ENCODE peak calls at places on chromosomes 3 and 15, in nine cellular contexts. One of them, this sample, is unnamed.

GRCh38 chr3:50525987-50526386 is 22.6 kb upstream of the CACNA2D2 start:
- DNase-seq in activated naive CD8-positive, alpha-beta T cell treated with anti-CD3 and anti-CD28 coated beads, Interleukin-2, amount 50 U/mL, for 24 hours: peak
- DNase-seq in amniotic stem cell: no peak
- DNase-seq in fibroblast of pulmonary artery: peak
- DNase-seq in HL-60: peak
- DNase-seq in GDM1: peak
- DNase-seq in AG09319: no peak
- DNase-seq in activated naive CD4-positive, alpha-beta T cell treated with Interleukin-2 at 50 U/mL for 16 hours: peak
- DNase-seq in cardiac muscle cell: peak
- DNase-seq in this sample: peak

GRCh38 chr15:53757906-53758305 is 1.6 kb downstream of the WDR72 start:
- DNase-seq in activated naive CD8-positive, alpha-beta T cell treated with anti-CD3 and anti-CD28 coated beads, Interleukin-2, amount 50 U/mL, for 24 hours: no peak
- DNase-seq in amniotic stem cell: no peak
- DNase-seq in fibroblast of pulmonary artery: no peak
- DNase-seq in HL-60: no peak
- DNase-seq in GDM1: no peak
- DNase-seq in AG09319: no peak
- DNase-seq in activated naive CD4-positive, alpha-beta T cell treated with Interleukin-2 at 50 U/mL for 16 hours: no peak
- DNase-seq in cardiac muscle cell: no peak
- DNase-seq in this sample: no peak

GRCh38 chr3:65922441-65922840 is 116.3 kb downstream of the MAGI1 start:
- DNase-seq in activated naive CD8-positive, alpha-beta T cell treated with anti-CD3 and anti-CD28 coated beads, Interleukin-2, amount 50 U/mL, for 24 hours: no peak
- DNase-seq in amniotic stem cell: no peak
- DNase-seq in fibroblast of pulmonary artery: no peak
- DNase-seq in HL-60: no peak
- DNase-seq in GDM1: no peak
- DNase-seq in AG09319: no peak
- DNase-seq in activated naive CD4-positive, alpha-beta T cell treated with Interleukin-2 at 50 U/mL for 16 hours: no peak
- DNase-seq in cardiac muscle cell: no peak
- DNase-seq in this sample: no peak

GRCh38 chr3:150223568-150223967 is 184.5 kb upstream of the TSC22D2 start:
- DNase-seq in activated naive CD8-positive, alpha-beta T cell treated with anti-CD3 and anti-CD28 coated beads, Interleukin-2, amount 50 U/mL, for 24 hours: no peak
- DNase-seq in amniotic stem cell: no peak
- DNase-seq in fibroblast of pulmonary artery: no peak
- DNase-seq in HL-60: peak
- DNase-seq in GDM1: no peak
- DNase-seq in AG09319: no peak
- DNase-seq in activated naive CD4-positive, alpha-beta T cell treated with Interleukin-2 at 50 U/mL for 16 hours: no peak
- DNase-seq in cardiac muscle cell: no peak
- DNase-seq in this sample: no peak

GRCh38 chr3:101950985-101951733 is 101.8 kb downstream of the NFKBIZ start:
- DNase-seq in activated naive CD8-positive, alpha-beta T cell treated with anti-CD3 and anti-CD28 coated beads, Interleukin-2, amount 50 U/mL, for 24 hours: no peak
- DNase-seq in amniotic stem cell: no peak
- DNase-seq in fibroblast of pulmonary artery: peak
- DNase-seq in HL-60: no peak
- DNase-seq in GDM1: no peak
- DNase-seq in AG09319: no peak
- DNase-seq in activated naive CD4-positive, alpha-beta T cell treated with Interleukin-2 at 50 U/mL for 16 hours: no peak
- DNase-seq in cardiac muscle cell: peak
- DNase-seq in this sample: no peak

GRCh38 chr3:57224856-57225255 is 2.7 kb upstream of the APPL1 start:
- DNase-seq in activated naive CD8-positive, alpha-beta T cell treated with anti-CD3 and anti-CD28 coated beads, Interleukin-2, amount 50 U/mL, for 24 hours: no peak
- DNase-seq in amniotic stem cell: no peak
- DNase-seq in fibroblast of pulmonary artery: peak
- DNase-seq in HL-60: no peak
- DNase-seq in GDM1: no peak
- DNase-seq in AG09319: no peak
- DNase-seq in activated naive CD4-positive, alpha-beta T cell treated with Interleukin-2 at 50 U/mL for 16 hours: no peak
- DNase-seq in cardiac muscle cell: no peak
- DNase-seq in this sample: no peak

GRCh38 chr3:79769234-79769633 is 1.4 kb upstream of the ROBO1 start:
- DNase-seq in activated naive CD8-positive, alpha-beta T cell treated with anti-CD3 and anti-CD28 coated beads, Interleukin-2, amount 50 U/mL, for 24 hours: no peak
- DNase-seq in amniotic stem cell: no peak
- DNase-seq in fibroblast of pulmonary artery: no peak
- DNase-seq in HL-60: no peak
- DNase-seq in GDM1: no peak
- DNase-seq in AG09319: no peak
- DNase-seq in activated naive CD4-positive, alpha-beta T cell treated with Interleukin-2 at 50 U/mL for 16 hours: no peak
- DNase-seq in cardiac muscle cell: no peak
- DNase-seq in this sample: no peak

GRCh38 chr15:70234256-70234965 is 136.7 kb upstream of the TLE3 start:
- DNase-seq in activated naive CD8-positive, alpha-beta T cell treated with anti-CD3 and anti-CD28 coated beads, Interleukin-2, amount 50 U/mL, for 24 hours: peak
- DNase-seq in amniotic stem cell: peak
- DNase-seq in fibroblast of pulmonary artery: peak
- DNase-seq in HL-60: peak
- DNase-seq in GDM1: peak
- DNase-seq in AG09319: peak
- DNase-seq in activated naive CD4-positive, alpha-beta T cell treated with Interleukin-2 at 50 U/mL for 16 hours: no peak
- DNase-seq in cardiac muscle cell: peak
- DNase-seq in this sample: no peak

GRCh38 chr3:14565791-14566588 is 25.8 kb upstream of the GRIP2 start:
- DNase-seq in activated naive CD8-positive, alpha-beta T cell treated with anti-CD3 and anti-CD28 coated beads, Interleukin-2, amount 50 U/mL, for 24 hours: peak
- DNase-seq in amniotic stem cell: no peak
- DNase-seq in fibroblast of pulmonary artery: peak
- DNase-seq in HL-60: peak
- DNase-seq in GDM1: peak
- DNase-seq in AG09319: no peak
- DNase-seq in activated naive CD4-positive, alpha-beta T cell treated with Interleukin-2 at 50 U/mL for 16 hours: no peak
- DNase-seq in cardiac muscle cell: peak
- DNase-seq in this sample: no peak

GRCh38 chr3:39784922-39785321 is 24.5 kb upstream of the MYRIP start:
- DNase-seq in activated naive CD8-positive, alpha-beta T cell treated with anti-CD3 and anti-CD28 coated beads, Interleukin-2, amount 50 U/mL, for 24 hours: no peak
- DNase-seq in amniotic stem cell: no peak
- DNase-seq in fibroblast of pulmonary artery: no peak
- DNase-seq in HL-60: no peak
- DNase-seq in GDM1: no peak
- DNase-seq in AG09319: no peak
- DNase-seq in activated naive CD4-positive, alpha-beta T cell treated with Interleukin-2 at 50 U/mL for 16 hours: no peak
- DNase-seq in cardiac muscle cell: no peak
- DNase-seq in this sample: no peak

GRCh38 chr3:109155828-109156227 is 19.3 kb downstream of the C3orf85 start:
- DNase-seq in activated naive CD8-positive, alpha-beta T cell treated with anti-CD3 and anti-CD28 coated beads, Interleukin-2, amount 50 U/mL, for 24 hours: no peak
- DNase-seq in amniotic stem cell: no peak
- DNase-seq in fibroblast of pulmonary artery: no peak
- DNase-seq in HL-60: no peak
- DNase-seq in GDM1: no peak
- DNase-seq in AG09319: no peak
- DNase-seq in activated naive CD4-positive, alpha-beta T cell treated with Interleukin-2 at 50 U/mL for 16 hours: no peak
- DNase-seq in cardiac muscle cell: no peak
- DNase-seq in this sample: no peak

GRCh38 chr3:168820748-168821445 is 725.2 kb upstream of the GOLIM4 start:
- DNase-seq in activated naive CD8-positive, alpha-beta T cell treated with anti-CD3 and anti-CD28 coated beads, Interleukin-2, amount 50 U/mL, for 24 hours: no peak
- DNase-seq in amniotic stem cell: no peak
- DNase-seq in fibroblast of pulmonary artery: no peak
- DNase-seq in HL-60: no peak
- DNase-seq in GDM1: no peak
- DNase-seq in AG09319: no peak
- DNase-seq in activated naive CD4-positive, alpha-beta T cell treated with Interleukin-2 at 50 U/mL for 16 hours: no peak
- DNase-seq in cardiac muscle cell: no peak
- DNase-seq in this sample: no peak

GRCh38 chr15:91948001-91948608 is 94.6 kb downstream of the SLCO3A1 start:
- DNase-seq in activated naive CD8-positive, alpha-beta T cell treated with anti-CD3 and anti-CD28 coated beads, Interleukin-2, amount 50 U/mL, for 24 hours: no peak
- DNase-seq in amniotic stem cell: no peak
- DNase-seq in fibroblast of pulmonary artery: peak
- DNase-seq in HL-60: no peak
- DNase-seq in GDM1: no peak
- DNase-seq in AG09319: no peak
- DNase-seq in activated naive CD4-positive, alpha-beta T cell treated with Interleukin-2 at 50 U/mL for 16 hours: no peak
- DNase-seq in cardiac muscle cell: peak
- DNase-seq in this sample: no peak

GRCh38 chr15:95298729-95299128 is 1031.8 kb upstream of the NR2F2 start:
- DNase-seq in activated naive CD8-positive, alpha-beta T cell treated with anti-CD3 and anti-CD28 coated beads, Interleukin-2, amount 50 U/mL, for 24 hours: no peak
- DNase-seq in amniotic stem cell: no peak
- DNase-seq in fibroblast of pulmonary artery: no peak
- DNase-seq in HL-60: peak
- DNase-seq in GDM1: no peak
- DNase-seq in AG09319: no peak
- DNase-seq in activated naive CD4-positive, alpha-beta T cell treated with Interleukin-2 at 50 U/mL for 16 hours: no peak
- DNase-seq in cardiac muscle cell: no peak
- DNase-seq in this sample: no peak

GRCh38 chr3:177251756-177252155 is 54.5 kb upstream of the TBL1XR1 start:
- DNase-seq in activated naive CD8-positive, alpha-beta T cell treated with anti-CD3 and anti-CD28 coated beads, Interleukin-2, amount 50 U/mL, for 24 hours: no peak
- DNase-seq in amniotic stem cell: no peak
- DNase-seq in fibroblast of pulmonary artery: no peak
- DNase-seq in HL-60: peak
- DNase-seq in GDM1: no peak
- DNase-seq in AG09319: no peak
- DNase-seq in activated naive CD4-positive, alpha-beta T cell treated with Interleukin-2 at 50 U/mL for 16 hours: no peak
- DNase-seq in cardiac muscle cell: no peak
- DNase-seq in this sample: no peak

GRCh38 chr3:187939891-187940290 is 194.6 kb upstream of the BCL6 start:
- DNase-seq in activated naive CD8-positive, alpha-beta T cell treated with anti-CD3 and anti-CD28 coated beads, Interleukin-2, amount 50 U/mL, for 24 hours: no peak
- DNase-seq in amniotic stem cell: no peak
- DNase-seq in fibroblast of pulmonary artery: no peak
- DNase-seq in HL-60: no peak
- DNase-seq in GDM1: no peak
- DNase-seq in AG09319: no peak
- DNase-seq in activated naive CD4-positive, alpha-beta T cell treated with Interleukin-2 at 50 U/mL for 16 hours: no peak
- DNase-seq in cardiac muscle cell: no peak
- DNase-seq in this sample: no peak

GRCh38 chr3:33006081-33006480 is 54.6 kb downstream of the CCR4 start:
- DNase-seq in activated naive CD8-positive, alpha-beta T cell treated with anti-CD3 and anti-CD28 coated beads, Interleukin-2, amount 50 U/mL, for 24 hours: no peak
- DNase-seq in amniotic stem cell: no peak
- DNase-seq in fibroblast of pulmonary artery: no peak
- DNase-seq in HL-60: no peak
- DNase-seq in GDM1: no peak
- DNase-seq in AG09319: no peak
- DNase-seq in activated naive CD4-positive, alpha-beta T cell treated with Interleukin-2 at 50 U/mL for 16 hours: peak
- DNase-seq in cardiac muscle cell: no peak
- DNase-seq in this sample: no peak

GRCh38 chr3:126208618-126209256 is 28.4 kb upstream of the ALDH1L1 start:
- DNase-seq in activated naive CD8-positive, alpha-beta T cell treated with anti-CD3 and anti-CD28 coated beads, Interleukin-2, amount 50 U/mL, for 24 hours: no peak
- DNase-seq in amniotic stem cell: peak
- DNase-seq in fibroblast of pulmonary artery: peak
- DNase-seq in HL-60: peak
- DNase-seq in GDM1: no peak
- DNase-seq in AG09319: peak
- DNase-seq in activated naive CD4-positive, alpha-beta T cell treated with Interleukin-2 at 50 U/mL for 16 hours: no peak
- DNase-seq in cardiac muscle cell: peak
- DNase-seq in this sample: no peak

GRCh38 chr15:33699691-33700447 is 268.4 kb upstream of the CHRM5 start:
- DNase-seq in activated naive CD8-positive, alpha-beta T cell treated with anti-CD3 and anti-CD28 coated beads, Interleukin-2, amount 50 U/mL, for 24 hours: no peak
- DNase-seq in amniotic stem cell: no peak
- DNase-seq in fibroblast of pulmonary artery: peak
- DNase-seq in HL-60: no peak
- DNase-seq in GDM1: no peak
- DNase-seq in AG09319: no peak
- DNase-seq in activated naive CD4-positive, alpha-beta T cell treated with Interleukin-2 at 50 U/mL for 16 hours: no peak
- DNase-seq in cardiac muscle cell: peak
- DNase-seq in this sample: no peak

GRCh38 chr3:58036287-58037032 is 28.2 kb downstream of the FLNB start:
- DNase-seq in activated naive CD8-positive, alpha-beta T cell treated with anti-CD3 and anti-CD28 coated beads, Interleukin-2, amount 50 U/mL, for 24 hours: no peak
- DNase-seq in amniotic stem cell: no peak
- DNase-seq in fibroblast of pulmonary artery: no peak
- DNase-seq in HL-60: no peak
- DNase-seq in GDM1: no peak
- DNase-seq in AG09319: no peak
- DNase-seq in activated naive CD4-positive, alpha-beta T cell treated with Interleukin-2 at 50 U/mL for 16 hours: no peak
- DNase-seq in cardiac muscle cell: no peak
- DNase-seq in this sample: no peak

GRCh38 chr3:144041960-144042556 is 70.4 kb downstream of the DIPK2A start:
- DNase-seq in activated naive CD8-positive, alpha-beta T cell treated with anti-CD3 and anti-CD28 coated beads, Interleukin-2, amount 50 U/mL, for 24 hours: no peak
- DNase-seq in amniotic stem cell: no peak
- DNase-seq in fibroblast of pulmonary artery: no peak
- DNase-seq in HL-60: no peak
- DNase-seq in GDM1: no peak
- DNase-seq in AG09319: no peak
- DNase-seq in activated naive CD4-positive, alpha-beta T cell treated with Interleukin-2 at 50 U/mL for 16 hours: no peak
- DNase-seq in cardiac muscle cell: no peak
- DNase-seq in this sample: no peak

GRCh38 chr3:127369356-127369935 is 81.6 kb upstream of the PRR20G start:
- DNase-seq in activated naive CD8-positive, alpha-beta T cell treated with anti-CD3 and anti-CD28 coated beads, Interleukin-2, amount 50 U/mL, for 24 hours: no peak
- DNase-seq in amniotic stem cell: no peak
- DNase-seq in fibroblast of pulmonary artery: no peak
- DNase-seq in HL-60: no peak
- DNase-seq in GDM1: peak
- DNase-seq in AG09319: no peak
- DNase-seq in activated naive CD4-positive, alpha-beta T cell treated with Interleukin-2 at 50 U/mL for 16 hours: no peak
- DNase-seq in cardiac muscle cell: no peak
- DNase-seq in this sample: no peak

GRCh38 chr15:86624261-86625036 is 544.8 kb downstream of the AGBL1 start:
- DNase-seq in activated naive CD8-positive, alpha-beta T cell treated with anti-CD3 and anti-CD28 coated beads, Interleukin-2, amount 50 U/mL, for 24 hours: peak
- DNase-seq in amniotic stem cell: no peak
- DNase-seq in fibroblast of pulmonary artery: peak
- DNase-seq in HL-60: peak
- DNase-seq in GDM1: no peak
- DNase-seq in AG09319: peak
- DNase-seq in activated naive CD4-positive, alpha-beta T cell treated with Interleukin-2 at 50 U/mL for 16 hours: peak
- DNase-seq in cardiac muscle cell: peak
- DNase-seq in this sample: no peak

GRCh38 chr3:30583973-30584372 is 22.4 kb upstream of the TGFBR2 start:
- DNase-seq in activated naive CD8-positive, alpha-beta T cell treated with anti-CD3 and anti-CD28 coated beads, Interleukin-2, amount 50 U/mL, for 24 hours: no peak
- DNase-seq in amniotic stem cell: no peak
- DNase-seq in fibroblast of pulmonary artery: no peak
- DNase-seq in HL-60: no peak
- DNase-seq in GDM1: no peak
- DNase-seq in AG09319: no peak
- DNase-seq in activated naive CD4-positive, alpha-beta T cell treated with Interleukin-2 at 50 U/mL for 16 hours: no peak
- DNase-seq in cardiac muscle cell: no peak
- DNase-seq in this sample: no peak

GRCh38 chr15:29043731-29044485 is 158.1 kb downstream of the APBA2 start:
- DNase-seq in activated naive CD8-positive, alpha-beta T cell treated with anti-CD3 and anti-CD28 coated beads, Interleukin-2, amount 50 U/mL, for 24 hours: no peak
- DNase-seq in amniotic stem cell: no peak
- DNase-seq in fibroblast of pulmonary artery: peak
- DNase-seq in HL-60: no peak
- DNase-seq in GDM1: no peak
- DNase-seq in AG09319: no peak
- DNase-seq in activated naive CD4-positive, alpha-beta T cell treated with Interleukin-2 at 50 U/mL for 16 hours: no peak
- DNase-seq in cardiac muscle cell: no peak
- DNase-seq in this sample: no peak

GRCh38 chr15:90000175-90000923 is 775 bp upstream of the ZNF710 start:
- DNase-seq in activated naive CD8-positive, alpha-beta T cell treated with anti-CD3 and anti-CD28 coated beads, Interleukin-2, amount 50 U/mL, for 24 hours: no peak
- DNase-seq in amniotic stem cell: no peak
- DNase-seq in fibroblast of pulmonary artery: no peak
- DNase-seq in HL-60: peak
- DNase-seq in GDM1: no peak
- DNase-seq in AG09319: no peak
- DNase-seq in activated naive CD4-positive, alpha-beta T cell treated with Interleukin-2 at 50 U/mL for 16 hours: no peak
- DNase-seq in cardiac muscle cell: peak
- DNase-seq in this sample: no peak

GRCh38 chr3:45020534-45020933 is 5.6 kb upstream of the CLEC3B start:
- DNase-seq in activated naive CD8-positive, alpha-beta T cell treated with anti-CD3 and anti-CD28 coated beads, Interleukin-2, amount 50 U/mL, for 24 hours: no peak
- DNase-seq in amniotic stem cell: no peak
- DNase-seq in fibroblast of pulmonary artery: no peak
- DNase-seq in HL-60: no peak
- DNase-seq in GDM1: no peak
- DNase-seq in AG09319: no peak
- DNase-seq in activated naive CD4-positive, alpha-beta T cell treated with Interleukin-2 at 50 U/mL for 16 hours: no peak
- DNase-seq in cardiac muscle cell: no peak
- DNase-seq in this sample: no peak

GRCh38 chr3:13051066-13051465 is 22.2 kb downstream of the IQSEC1 start:
- DNase-seq in activated naive CD8-positive, alpha-beta T cell treated with anti-CD3 and anti-CD28 coated beads, Interleukin-2, amount 50 U/mL, for 24 hours: no peak
- DNase-seq in amniotic stem cell: no peak
- DNase-seq in fibroblast of pulmonary artery: no peak
- DNase-seq in HL-60: no peak
- DNase-seq in GDM1: no peak
- DNase-seq in AG09319: no peak
- DNase-seq in activated naive CD4-positive, alpha-beta T cell treated with Interleukin-2 at 50 U/mL for 16 hours: no peak
- DNase-seq in cardiac muscle cell: no peak
- DNase-seq in this sample: no peak